ENCODE peak calls at places on chromosomes 12 and 14, in four cellular contexts. One of them, this sample, is unnamed.

GRCh38 chr14:105479438-105480164 is 5.0 kb downstream of the CRIP2 start:
- DNase-seq in mammary epithelial cell: no peak
- DNase-seq in CD8-positive, alpha-beta T cell: no peak
- DNase-seq in occipital lobe: no peak
- DNase-seq in this sample: no peak

GRCh38 chr14:82528011-82528410 is 994.4 kb upstream of the SEL1L start:
- DNase-seq in mammary epithelial cell: no peak
- DNase-seq in CD8-positive, alpha-beta T cell: no peak
- DNase-seq in occipital lobe: no peak
- DNase-seq in this sample: no peak

GRCh38 chr12:8699714-8700113 is 1.9 kb downstream of the RIMKLB start:
- DNase-seq in mammary epithelial cell: no peak
- DNase-seq in CD8-positive, alpha-beta T cell: no peak
- DNase-seq in occipital lobe: no peak
- DNase-seq in this sample: no peak

GRCh38 chr14:52706724-52707706 is at the start of gene PSMC6:
- DNase-seq in mammary epithelial cell: peak
- DNase-seq in CD8-positive, alpha-beta T cell: peak
- DNase-seq in occipital lobe: peak
- DNase-seq in this sample: peak

GRCh38 chr12:132430838-132431826 is 58.8 kb upstream of the FBRSL1 start:
- DNase-seq in mammary epithelial cell: no peak
- DNase-seq in CD8-positive, alpha-beta T cell: no peak
- DNase-seq in occipital lobe: no peak
- DNase-seq in this sample: no peak

GRCh38 chr12:43740511-43741100 is 18.0 kb downstream of the PUS7L start:
- DNase-seq in mammary epithelial cell: no peak
- DNase-seq in CD8-positive, alpha-beta T cell: no peak
- DNase-seq in occipital lobe: no peak
- DNase-seq in this sample: no peak

GRCh38 chr12:43761535-43761934 is 2.8 kb downstream of the IRAK4 start:
- DNase-seq in mammary epithelial cell: no peak
- DNase-seq in CD8-positive, alpha-beta T cell: no peak
- DNase-seq in occipital lobe: no peak
- DNase-seq in this sample: no peak

GRCh38 chr12:72288911-72289310 is 16.7 kb downstream of the TRHDE start:
- DNase-seq in mammary epithelial cell: no peak
- DNase-seq in CD8-positive, alpha-beta T cell: no peak
- DNase-seq in occipital lobe: no peak
- DNase-seq in this sample: no peak

GRCh38 chr12:132801741-132802140 is 26.9 kb downstream of the GOLGA3 start:
- DNase-seq in mammary epithelial cell: no peak
- DNase-seq in CD8-positive, alpha-beta T cell: no peak
- DNase-seq in occipital lobe: no peak
- DNase-seq in this sample: no peak

GRCh38 chr14:88630565-88630964 is 67.7 kb downstream of the ZC3H14 start:
- DNase-seq in mammary epithelial cell: peak
- DNase-seq in CD8-positive, alpha-beta T cell: no peak
- DNase-seq in occipital lobe: no peak
- DNase-seq in this sample: no peak

GRCh38 chr12:53476769-53477209 is 22.5 kb downstream of the MAP3K12 start:
- DNase-seq in mammary epithelial cell: no peak
- DNase-seq in CD8-positive, alpha-beta T cell: no peak
- DNase-seq in occipital lobe: no peak
- DNase-seq in this sample: no peak

GRCh38 chr14:65791551-65791981 is 379.0 kb downstream of the FUT8 start:
- DNase-seq in mammary epithelial cell: peak
- DNase-seq in CD8-positive, alpha-beta T cell: no peak
- DNase-seq in occipital lobe: no peak
- DNase-seq in this sample: no peak

GRCh38 chr14:104863923-104864266 is 1.2 kb upstream of the CEP170B start:
- DNase-seq in mammary epithelial cell: no peak
- DNase-seq in CD8-positive, alpha-beta T cell: no peak
- DNase-seq in occipital lobe: no peak
- DNase-seq in this sample: no peak

GRCh38 chr14:24863933-24864708 is 185.8 kb downstream of the STXBP6 start:
- DNase-seq in mammary epithelial cell: no peak
- DNase-seq in CD8-positive, alpha-beta T cell: no peak
- DNase-seq in occipital lobe: no peak
- DNase-seq in this sample: no peak

GRCh38 chr12:85405781-85406522 is 125.9 kb downstream of the ALX1 start:
- DNase-seq in mammary epithelial cell: no peak
- DNase-seq in CD8-positive, alpha-beta T cell: no peak
- DNase-seq in occipital lobe: no peak
- DNase-seq in this sample: no peak

GRCh38 chr12:8771072-8771471 is 51.3 kb upstream of the A2ML1 start:
- DNase-seq in mammary epithelial cell: no peak
- DNase-seq in CD8-positive, alpha-beta T cell: no peak
- DNase-seq in occipital lobe: no peak
- DNase-seq in this sample: no peak

This sample was measured in right lobe of liver.